ENCODE peak calls at places on chromosomes 5 and 9, in four cellular contexts. Y is small intestine, C is GM19239, V is renal cortical epithelial cell. L is an unnamed sample.

GRCh38 chr9:91536211-91536691 is 112.6 kb upstream of the NFIL3 start:
- DNase-seq in C (no peak), V (peak; percentile 72), Y (peak; percentile 61), L (no peak)

GRCh38 chr5:62340392-62340791 is 34.4 kb downstream of the KIF2A start:
- DNase-seq in V (no peak), Y (peak; percentile 32), C (no peak), L (peak; percentile 70)

GRCh38 chr5:43161244-43161643 is 30.8 kb upstream of the NIM1K start:
- DNase-seq in V (no peak), C (no peak), Y (no peak), L (no peak)

GRCh38 chr9:32571969-32572899 is 725 bp downstream of the NDUFB6 start:
- DNase-seq in V (peak; percentile 85), Y (peak; percentile 88), C (peak; percentile 59), L (peak; percentile 93)

GRCh38 chr9:132806723-132807421 is 71.2 kb downstream of the AK8 start:
- DNase-seq in V (peak; percentile 11), Y (no peak), C (no peak), L (no peak)

GRCh38 chr5:140054086-140054689 is 11.1 kb upstream of the NRG2 start:
- DNase-seq in Y (no peak), C (no peak), V (peak; percentile 81), L (no peak)

GRCh38 chr9:6788175-6789016 is 30.6 kb downstream of the KDM4C start:
- DNase-seq in C (no peak), Y (peak; percentile 90), V (peak; percentile 85), L (no peak)

GRCh38 chr9:69178583-69179011 is 4.5 kb downstream of the TJP2 start:
- DNase-seq in V (no peak), Y (peak; percentile 18), C (no peak), L (no peak)

GRCh38 chr5:106656821-106657220 is 1013.9 kb downstream of the EFNA5 start:
- DNase-seq in C (no peak), Y (no peak), V (no peak), L (no peak)

GRCh38 chr5:7852542-7852941 is 1.6 kb upstream of the CFAP90 start:
- DNase-seq in Y (no peak), C (no peak), V (no peak), L (no peak)

GRCh38 chr5:115857621-115858349 is 16.1 kb downstream of the AP3S1 start:
- DNase-seq in C (no peak), V (peak; percentile 62), Y (no peak), L (no peak)

GRCh38 chr5:145548097-145548496 is 287.0 kb downstream of the PRELID2 start:
- DNase-seq in C (no peak), V (peak; percentile 62), Y (no peak), L (no peak)

GRCh38 chr9:86946712-86947145 is 577 bp downstream of the GAS1 start:
- DNase-seq in Y (peak; percentile 38), C (peak; percentile 27), V (no peak), L (no peak)

GRCh38 chr9:127803507-127804352 is 1.0 kb downstream of the FPGS start:
- DNase-seq in V (peak; percentile 84), C (peak; percentile 28), Y (peak; percentile 73), L (peak; percentile 37)

GRCh38 chr5:139733698-139734491 is 61.7 kb upstream of the PSD2 start:
- DNase-seq in Y (peak; percentile 70), V (peak; percentile 36), C (no peak), L (no peak)

GRCh38 chr9:32991895-32992595 is 9.4 kb downstream of the APTX start:
- DNase-seq in V (no peak), Y (peak; percentile 27), C (no peak), L (no peak)

GRCh38 chr9:116692619-116693018 is 5.5 kb downstream of the TRIM32 start:
- DNase-seq in C (no peak), Y (no peak), V (no peak), L (no peak)

GRCh38 chr9:116409124-116409523 is 255.5 kb downstream of the PAPPA start:
- DNase-seq in Y (no peak), V (no peak), C (no peak), L (no peak)

GRCh38 chr5:127363403-127363802 is 72.8 kb downstream of the MEGF10 start:
- DNase-seq in C (no peak), Y (peak; percentile 91), V (no peak), L (no peak)

GRCh38 chr5:134451618-134452505 is 40.2 kb upstream of the CDKN2AIPNL start:
- DNase-seq in V (peak; percentile 81), C (no peak), Y (peak; percentile 82), L (no peak)

GRCh38 chr5:131679911-131680310 is 44.9 kb upstream of the RAPGEF6 start:
- DNase-seq in C (no peak), Y (no peak), V (peak; percentile 95), L (no peak)

GRCh38 chr5:112418412-112419049 is 546 bp downstream of the EPB41L4A start:
- DNase-seq in C (no peak), V (peak; percentile 32), Y (no peak), L (no peak)

GRCh38 chr9:127336708-127337352 is 60.1 kb upstream of the SLC2A8 start:
- DNase-seq in C (no peak), V (peak; percentile 97), Y (peak; percentile 74), L (no peak)

GRCh38 chr5:108711898-108712297 is 35.8 kb upstream of the FER start:
- DNase-seq in C (no peak), Y (no peak), V (no peak), L (no peak)

GRCh38 chr5:129856325-129856724 is 47.9 kb upstream of the CHSY3 start:
- DNase-seq in C (no peak), Y (no peak), V (no peak), L (no peak)

GRCh38 chr9:130442746-130443455 is 1.9 kb upstream of the ASS1 start:
- DNase-seq in C (no peak), V (no peak), Y (no peak), L (no peak)

GRCh38 chr5:27476356-27476988 is 438.1 kb upstream of the CDH9 start:
- DNase-seq in Y (no peak), V (no peak), C (no peak), L (no peak)

GRCh38 chr5:313265-313664 is 8.2 kb upstream of the AHRR start:
- DNase-seq in C (no peak), Y (no peak), V (no peak), L (no peak)

L was measured in NAMALWA.